ENCODE peak calls at places on chromosomes 12 and 14, in four cellular contexts. A, N, L and J are unnamed samples.

GRCh38 chr12:116024769-116025168 is 252.7 kb downstream of the MED13L start:
- DNase-seq in L (no peak), A (no peak), N (no peak), J (no peak)

GRCh38 chr12:64618953-64619590 is 8.8 kb downstream of the RASSF3 start:
- DNase-seq in L (no peak), N (no peak), A (no peak), J (no peak)

GRCh38 chr14:50520947-50521815 is 11.2 kb downstream of the MAP4K5 start:
- DNase-seq in A (peak), N (peak), L (no peak), J (peak)

GRCh38 chr12:78146365-78146772 is 315.7 kb downstream of the NAV3 start:
- DNase-seq in A (peak), N (peak), L (no peak), J (peak)

GRCh38 chr12:132171293-132171967 is 27.2 kb downstream of the NOC4L start:
- DNase-seq in A (no peak), L (no peak), N (no peak), J (no peak)

GRCh38 chr12:62787606-62788005 is 147.3 kb downstream of the PPM1H start:
- DNase-seq in A (no peak), N (no peak), L (no peak), J (no peak)

GRCh38 chr12:106149096-106149784 is 10.5 kb upstream of the NUAK1 start:
- DNase-seq in L (peak), A (no peak), N (no peak), J (no peak)

GRCh38 chr14:46432516-46432915 is 219.1 kb downstream of the RPL10L start:
- DNase-seq in N (no peak), L (peak), A (no peak), J (no peak)

GRCh38 chr12:1642513-1642912 is 13.5 kb downstream of the WNT5B start:
- DNase-seq in N (no peak), L (no peak), A (no peak), J (no peak)

GRCh38 chr12:29255061-29255460 is 106.0 kb downstream of the FAR2 start:
- DNase-seq in L (no peak), A (no peak), N (no peak), J (no peak)

GRCh38 chr14:100904307-100905019 is 941 bp upstream of the RTL1 start:
- DNase-seq in N (no peak), A (no peak), L (peak), J (no peak)

GRCh38 chr12:91179315-91179714 is 3.3 kb downstream of the DCN start:
- DNase-seq in L (no peak), A (no peak), N (no peak), J (no peak)

GRCh38 chr12:132433641-132434395 is 56.1 kb upstream of the FBRSL1 start:
- DNase-seq in N (no peak), L (no peak), A (no peak), J (no peak)

GRCh38 chr14:23829736-23830474 is 123.7 kb upstream of the DHRS4 start:
- DNase-seq in L (no peak), N (peak), A (peak), J (peak)

GRCh38 chr14:65177551-65177950 is 75.2 kb upstream of the MAX start:
- DNase-seq in L (no peak), A (no peak), N (no peak), J (no peak)

GRCh38 chr12:14618990-14619389 is 51.3 kb upstream of the PLBD1 start:
- DNase-seq in L (no peak), A (no peak), N (peak), J (no peak)

GRCh38 chr14:52609445-52610044 is 56.9 kb downstream of the GPR137C start:
- DNase-seq in N (no peak), A (no peak), L (peak), J (no peak)

GRCh38 chr14:28987516-28987915 is 220.9 kb downstream of the FOXG1 start:
- DNase-seq in A (no peak), N (no peak), L (no peak), J (no peak)

GRCh38 chr12:43273467-43273866 is 278.5 kb downstream of the ADAMTS20 start:
- DNase-seq in L (no peak), N (no peak), A (no peak), J (no peak)

GRCh38 chr12:22709292-22709691 is 84.3 kb downstream of the ETNK1 start:
- DNase-seq in A (no peak), L (no peak), N (no peak), J (no peak)

GRCh38 chr12:75345531-75345930 is 11.1 kb downstream of the GLIPR1L1 start:
- DNase-seq in N (no peak), L (no peak), A (no peak), J (no peak)

GRCh38 chr12:105219261-105220018 is 16.5 kb downstream of the APPL2 start:
- DNase-seq in N (no peak), A (no peak), L (no peak), J (no peak)

GRCh38 chr12:70252832-70253231 is 9.6 kb downstream of the CNOT2 start:
- DNase-seq in N (no peak), A (no peak), L (no peak), J (no peak)

GRCh38 chr12:132170094-132170636 is 25.9 kb downstream of the NOC4L start:
- DNase-seq in L (no peak), A (peak), N (peak), J (no peak)

GRCh38 chr12:129179941-129180340 is 326.7 kb downstream of the GLT1D1 start:
- DNase-seq in N (no peak), A (no peak), L (no peak), J (no peak)

GRCh38 chr14:98906123-98906995 is 365.6 kb downstream of the BCL11B start:
- DNase-seq in A (no peak), N (no peak), L (no peak), J (no peak)

GRCh38 chr12:89470741-89471504 is 53.7 kb downstream of the GALNT4 start:
- DNase-seq in L (no peak), N (no peak), A (peak), J (peak)

GRCh38 chr12:19624401-19624930 is 185.2 kb downstream of the AEBP2 start:
- DNase-seq in A (no peak), N (no peak), L (no peak), J (no peak)

GRCh38 chr12:92769124-92769901 is 66.5 kb downstream of the PLEKHG7 start:
- DNase-seq in L (no peak), N (no peak), A (no peak), J (no peak)

GRCh38 chr14:69043598-69044267 is 64.6 kb upstream of the ACTN1 start:
- DNase-seq in A (no peak), L (no peak), N (peak), J (no peak)

GRCh38 chr14:95319312-95320075 is at the start of gene CLMN:
- DNase-seq in A (no peak), N (no peak), L (peak), J (no peak)

GRCh38 chr12:114399664-114400211 is 6.2 kb downstream of the TBX5 start:
- DNase-seq in A (no peak), N (no peak), L (peak), J (no peak)

GRCh38 chr14:103123128-103123633 is at the start of gene TNFAIP2:
- DNase-seq in N (no peak), L (peak), A (no peak), J (no peak)

GRCh38 chr14:90805662-90806548 is 10.3 kb downstream of the TTC7B start:
- DNase-seq in L (no peak), N (no peak), A (no peak), J (no peak)

GRCh38 chr12:101277443-101277842 is 2.5 kb upstream of the UTP20 start:
- DNase-seq in N (no peak), A (no peak), L (no peak), J (no peak)

GRCh38 chr12:32107376-32108267 is 975 bp downstream of the BICD1 start:
- DNase-seq in L (no peak), A (no peak), N (no peak), J (no peak)

GRCh38 chr14:35750202-35750904 is 58.7 kb downstream of the RALGAPA1 start:
- DNase-seq in N (no peak), L (no peak), A (no peak), J (no peak)

GRCh38 chr14:105177082-105177481 is 4.0 kb downstream of the NUDT14 start:
- DNase-seq in L (no peak), A (no peak), N (no peak), J (no peak)

GRCh38 chr14:56199095-56199975 is 81.1 kb downstream of the PELI2 start:
- DNase-seq in N (peak), A (peak), L (no peak), J (no peak)